ENCODE peak calls at places on chromosomes 1 and 21, in eight cellular contexts. Y, C, A, V, H, G, T and X are unnamed samples.
A peak's percentile ranks its signal among the peaks of the same experiment; 100 is the strongest.

GRCh38 chr1:43671626-43672330 is 21.8 kb downstream of the KDM4A start:
- DNase-seq in C (no peak), V (no peak), T (no peak), H (no peak), G (no peak), A (peak; percentile 61), Y (no peak), X (peak; percentile 89)

GRCh38 chr1:2233468-2233867 is 5.3 kb downstream of the SKI start:
- DNase-seq in V (no peak), T (no peak), G (no peak), H (no peak), Y (no peak), A (no peak), C (no peak), X (no peak)

GRCh38 chr21:21973806-21974205 is 975.6 kb downstream of the NCAM2 start:
- DNase-seq in A (no peak), V (no peak), H (no peak), C (no peak), Y (no peak), G (no peak), T (no peak), X (peak; percentile 3)

GRCh38 chr21:46038871-46039397 is 57.4 kb downstream of the COL6A1 start:
- DNase-seq in C (no peak), V (no peak), A (no peak), H (peak; percentile 92), G (peak; percentile 76), Y (no peak), T (no peak), X (peak; percentile 97)

GRCh38 chr21:21165063-21165645 is 166.9 kb downstream of the NCAM2 start:
- DNase-seq in H (no peak), Y (no peak), T (no peak), A (no peak), G (no peak), V (no peak), C (no peak), X (peak; percentile 81)

GRCh38 chr1:89466307-89466925 is 58.2 kb upstream of the LRRC8B start:
- DNase-seq in V (no peak), H (no peak), C (no peak), A (peak; percentile 84), T (no peak), Y (no peak), G (no peak), X (peak; percentile 25)

GRCh38 chr1:42851960-42852607 is 5.7 kb downstream of the ZNF691 start:
- DNase-seq in H (no peak), T (no peak), A (no peak), V (no peak), Y (no peak), G (no peak), C (no peak), X (no peak)

GRCh38 chr1:155092131-155092530 is 13.5 kb downstream of the EFNA3 start:
- DNase-seq in T (no peak), C (no peak), H (no peak), Y (no peak), V (no peak), G (no peak), A (no peak), X (no peak)

GRCh38 chr1:58933599-58933926 is 149.7 kb upstream of the JUN start:
- DNase-seq in Y (no peak), T (no peak), C (no peak), G (no peak), V (no peak), H (no peak), A (no peak), X (peak; percentile 24)

GRCh38 chr1:244319283-244320132 is 132.2 kb downstream of the ADSS2 start:
- DNase-seq in V (no peak), C (peak; percentile 41), G (no peak), H (no peak), T (peak; percentile 49), Y (no peak), A (peak; percentile 87), X (peak; percentile 80)

GRCh38 chr1:43830802-43831201 is 102.8 kb upstream of the ARTN start:
- DNase-seq in T (no peak), C (no peak), A (no peak), G (no peak), V (no peak), Y (no peak), H (no peak), X (no peak)

GRCh38 chr1:224543453-224543852 is 72.7 kb upstream of the CNIH3 start:
- DNase-seq in G (no peak), C (no peak), T (no peak), Y (no peak), A (no peak), H (no peak), V (no peak), X (no peak)

GRCh38 chr1:200372095-200372884 is 37.5 kb downstream of the ZNF281 start:
- DNase-seq in A (peak; percentile 73), T (no peak), Y (no peak), C (no peak), H (no peak), V (no peak), G (no peak), X (peak; percentile 60)

GRCh38 chr1:39210649-39211048 is 6.2 kb downstream of the MACF1 start:
- DNase-seq in H (no peak), C (no peak), G (no peak), T (no peak), A (no peak), V (no peak), Y (no peak), X (no peak)

GRCh38 chr1:39199593-39199992 is 4.9 kb upstream of the MACF1 start:
- DNase-seq in C (no peak), H (no peak), G (no peak), T (no peak), A (no peak), V (no peak), Y (no peak), X (no peak)

GRCh38 chr1:39205781-39206464 is 1.4 kb downstream of the MACF1 start:
- DNase-seq in H (no peak), A (no peak), Y (no peak), G (no peak), C (no peak), V (no peak), T (peak; percentile 38), X (no peak)

GRCh38 chr1:39204441-39205081 is at the start of gene MACF1:
- DNase-seq in C (peak; percentile 17), A (peak; percentile 72), H (peak; percentile 83), G (peak; percentile 66), V (no peak), T (peak; percentile 25), Y (peak; percentile 26), X (peak; percentile 98)

GRCh38 chr1:39205102-39205780 is 746 bp downstream of the MACF1 start:
- DNase-seq in G (peak; percentile 37), A (peak; percentile 85), Y (peak; percentile 34), T (peak; percentile 33), C (peak; percentile 25), V (no peak), H (no peak), X (peak; percentile 40)
- H3K36me3 ChIP-seq in G (no peaks in the 10 kb centered on the region), A (no peaks in the 10 kb centered on the region), Y (no peaks in the 10 kb centered on the region), T (no peaks in the 10 kb centered on the region), C (no peaks in the 10 kb centered on the region), V (no peaks in the 10 kb centered on the region), H (no peaks in the 10 kb centered on the region), X (no peaks in the 10 kb centered on the region)

DNA sequence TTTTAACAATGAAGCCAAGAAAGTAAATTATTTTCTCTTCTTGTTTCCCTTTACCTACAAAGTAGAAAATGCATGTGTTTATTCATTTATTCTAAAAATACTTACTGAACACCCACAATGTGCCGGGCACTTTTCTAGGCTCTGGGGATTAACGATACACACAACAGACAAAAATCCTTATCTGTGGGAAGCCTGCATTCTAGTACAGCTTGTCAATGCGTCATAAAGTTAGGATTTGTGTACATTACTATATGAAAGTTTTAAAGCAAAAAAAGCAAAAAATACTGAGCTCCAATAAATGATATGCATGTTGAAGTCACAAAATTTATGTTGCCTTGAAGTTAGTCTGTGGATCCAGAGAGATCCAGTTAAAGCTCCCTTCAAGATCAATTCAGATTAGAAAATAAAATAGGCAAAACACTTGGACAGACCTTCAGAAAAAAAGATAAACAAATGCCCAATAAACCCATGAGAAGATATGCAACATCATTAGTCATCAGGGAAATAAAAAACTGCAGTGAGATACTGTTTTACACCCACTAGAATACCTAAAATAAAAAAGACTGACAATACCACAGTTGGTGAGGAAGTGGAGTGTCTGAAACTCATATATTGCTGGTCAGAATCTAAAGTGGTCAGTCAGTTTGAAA is 33.1 kb upstream of the KCNQ4 start:
- DNase-seq in Y (no peak), G (no peak), H (no peak), C (no peak), T (no peak), V (no peak), A (no peak), X (no peak)
- H3K36me3 ChIP-seq in Y (peaks cover 70% of the 10 kb centered on the region), G (peaks cover 81% of the 10 kb centered on the region), H (no peaks in the 10 kb centered on the region), C (peaks cover 67% of the 10 kb centered on the region), T (peaks cover 51% of the 10 kb centered on the region), V (peaks cover 12% of the 10 kb centered on the region), A (peaks cover 8% of the 10 kb centered on the region), X (peaks cover 69% of the 10 kb centered on the region)

GRCh38 chr1:94614980-94615379 is 73.4 kb upstream of the F3 start:
- DNase-seq in H (no peak), C (no peak), Y (peak; percentile 53), A (no peak), V (no peak), G (no peak), T (no peak), X (no peak)

GRCh38 chr1:94614168-94614815 is 72.7 kb upstream of the F3 start:
- DNase-seq in H (no peak), A (no peak), T (no peak), V (no peak), C (no peak), Y (no peak), G (no peak), X (no peak)

GRCh38 chr1:94612081-94612480 is 70.5 kb upstream of the F3 start:
- DNase-seq in Y (no peak), G (no peak), T (no peak), H (no peak), V (no peak), A (peak; percentile 20), C (no peak), X (no peak)

GRCh38 chr1:94609619-94610018 is 68.1 kb upstream of the F3 start:
- DNase-seq in C (no peak), V (no peak), Y (no peak), G (no peak), H (no peak), A (no peak), T (no peak), X (no peak)

DNA sequence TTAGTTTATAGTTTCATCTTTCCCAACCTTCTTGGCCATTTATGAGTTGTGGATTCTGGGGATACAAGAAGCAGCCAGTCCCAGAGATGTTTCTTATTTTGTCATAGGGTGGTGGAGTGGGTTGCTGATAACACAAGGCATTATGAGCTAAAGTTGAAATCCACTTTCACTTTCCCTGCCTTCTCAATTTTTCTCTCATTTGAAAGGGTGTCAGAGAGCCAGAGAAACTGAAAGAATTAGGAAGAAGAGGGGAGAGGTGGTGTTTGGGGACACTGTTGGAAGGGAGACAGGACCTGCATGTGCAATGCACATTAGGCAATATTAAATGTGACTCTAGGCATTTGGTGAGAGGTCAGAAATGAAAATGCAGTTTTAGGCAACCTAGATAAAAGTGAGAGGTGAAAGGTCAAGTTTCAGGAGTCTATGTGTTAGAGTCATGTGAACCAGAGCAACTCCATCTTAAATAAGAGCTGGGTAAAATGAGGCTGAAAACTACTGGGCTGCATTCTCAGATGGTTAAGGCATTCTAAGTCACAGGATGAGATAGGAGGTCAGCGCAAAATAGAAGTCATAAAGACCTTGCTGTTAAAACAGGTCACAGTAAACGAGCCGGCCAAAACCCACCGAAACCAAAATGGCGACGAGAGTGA is 71.1 kb upstream of the F3 start:
- DNase-seq in V (no peak), G (no peak), T (no peak), Y (no peak), C (no peak), H (no peak), A (no peak), X (no peak)
- H3K36me3 ChIP-seq in V (no peaks in the 10 kb centered on the region), G (no peaks in the 10 kb centered on the region), T (no peaks in the 10 kb centered on the region), Y (no peaks in the 10 kb centered on the region), C (no peaks in the 10 kb centered on the region), H (no peaks in the 10 kb centered on the region), A (no peaks in the 10 kb centered on the region), X (no peaks in the 10 kb centered on the region)

GRCh38 chr21:43689556-43690337 is 29.2 kb upstream of the PDXK start:
- DNase-seq in T (no peak), V (no peak), Y (no peak), G (no peak), A (no peak), C (no peak), H (no peak), X (no peak)
- H3K36me3 ChIP-seq in T (peaks cover 70% of the 10 kb centered on the region), V (peaks cover 73% of the 10 kb centered on the region), Y (peaks cover 100% of the 10 kb centered on the region), G (peaks cover 100% of the 10 kb centered on the region), A (peaks cover 43% of the 10 kb centered on the region), C (peaks cover 96% of the 10 kb centered on the region), H (no peaks in the 10 kb centered on the region), X (peaks cover 56% of the 10 kb centered on the region)